ENCODE peak calls at places on chromosomes 1 and 21, in four cellular contexts. One of them, this sample, is unnamed.

GRCh38 chr1:80047791-80048190 is 1041.3 kb upstream of the ADGRL4 start:
- DNase-seq in A549: no peak
- DNase-seq in tibial nerve: no peak
- DNase-seq in IMR-90: peak
- DNase-seq in this sample: no peak

GRCh38 chr1:178620584-178621475 is 104.2 kb upstream of the RALGPS2 start:
- DNase-seq in A549: no peak
- DNase-seq in IMR-90: no peak
- DNase-seq in tibial nerve: no peak
- DNase-seq in this sample: no peak

GRCh38 chr1:25780318-25781129 is 19.5 kb upstream of the SELENON start:
- DNase-seq in IMR-90: peak
- DNase-seq in A549: no peak
- DNase-seq in tibial nerve: no peak
- DNase-seq in this sample: no peak

GRCh38 chr1:217343907-217344306 is 287.0 kb downstream of the GPATCH2 start:
- DNase-seq in A549: no peak
- DNase-seq in IMR-90: no peak
- DNase-seq in tibial nerve: no peak
- DNase-seq in this sample: no peak

GRCh38 chr1:196440711-196441110 is 167.5 kb downstream of the KCNT2 start:
- DNase-seq in A549: no peak
- DNase-seq in IMR-90: no peak
- DNase-seq in tibial nerve: no peak
- DNase-seq in this sample: no peak

GRCh38 chr1:68495968-68496679 is 758 bp downstream of the DEPDC1 start:
- DNase-seq in A549: peak
- DNase-seq in tibial nerve: no peak
- DNase-seq in IMR-90: no peak
- DNase-seq in this sample: no peak

GRCh38 chr1:16464917-16465625 is 24.5 kb downstream of the NECAP2 start:
- DNase-seq in tibial nerve: no peak
- DNase-seq in IMR-90: peak
- DNase-seq in A549: no peak
- DNase-seq in this sample: no peak

GRCh38 chr1:153441238-153441755 is 19.2 kb downstream of the S100A7 start:
- DNase-seq in IMR-90: no peak
- DNase-seq in tibial nerve: no peak
- DNase-seq in A549: no peak
- DNase-seq in this sample: no peak

GRCh38 chr1:204591473-204592090 is 75.4 kb downstream of the MDM4 start:
- DNase-seq in tibial nerve: no peak
- DNase-seq in A549: no peak
- DNase-seq in IMR-90: peak
- DNase-seq in this sample: no peak

GRCh38 chr1:202133016-202133415 is 10.3 kb downstream of the GPR37L1 start:
- DNase-seq in tibial nerve: peak
- DNase-seq in A549: no peak
- DNase-seq in IMR-90: no peak
- DNase-seq in this sample: no peak

GRCh38 chr21:28737671-28738279 is 254.9 kb downstream of the LTN1 start:
- DNase-seq in tibial nerve: no peak
- DNase-seq in IMR-90: peak
- DNase-seq in A549: no peak
- DNase-seq in this sample: no peak

GRCh38 chr1:14767075-14767474 is 168.6 kb downstream of the KAZN start:
- DNase-seq in A549: no peak
- DNase-seq in IMR-90: no peak
- DNase-seq in tibial nerve: no peak
- DNase-seq in this sample: no peak

GRCh38 chr1:98119793-98120192 is 199.0 kb upstream of the DPYD start:
- DNase-seq in A549: no peak
- DNase-seq in tibial nerve: no peak
- DNase-seq in IMR-90: peak
- DNase-seq in this sample: no peak

GRCh38 chr1:26664802-26665201 is 31.0 kb upstream of the ARID1A start:
- DNase-seq in A549: no peak
- DNase-seq in tibial nerve: no peak
- DNase-seq in IMR-90: no peak
- DNase-seq in this sample: no peak

GRCh38 chr1:150309758-150310495 is 11.4 kb upstream of the PRPF3 start:
- DNase-seq in A549: no peak
- DNase-seq in IMR-90: no peak
- DNase-seq in tibial nerve: no peak
- DNase-seq in this sample: no peak

GRCh38 chr1:211606327-211606913 is 27.5 kb upstream of the SLC30A1 start:
- DNase-seq in tibial nerve: no peak
- DNase-seq in IMR-90: no peak
- DNase-seq in A549: no peak
- DNase-seq in this sample: no peak
- TF ChIP-seq POLR2A in tibial nerve: no peak
- TF ChIP-seq POLR2A in IMR-90: no peak
- TF ChIP-seq POLR2A in A549: no peak
- TF ChIP-seq POLR2A in this sample: no peak

GRCh38 chr1:46334030-46334384 is 6.6 kb upstream of the NSUN4 start:
- DNase-seq in IMR-90: no peak
- DNase-seq in tibial nerve: no peak
- DNase-seq in A549: no peak
- DNase-seq in this sample: no peak

DNA sequence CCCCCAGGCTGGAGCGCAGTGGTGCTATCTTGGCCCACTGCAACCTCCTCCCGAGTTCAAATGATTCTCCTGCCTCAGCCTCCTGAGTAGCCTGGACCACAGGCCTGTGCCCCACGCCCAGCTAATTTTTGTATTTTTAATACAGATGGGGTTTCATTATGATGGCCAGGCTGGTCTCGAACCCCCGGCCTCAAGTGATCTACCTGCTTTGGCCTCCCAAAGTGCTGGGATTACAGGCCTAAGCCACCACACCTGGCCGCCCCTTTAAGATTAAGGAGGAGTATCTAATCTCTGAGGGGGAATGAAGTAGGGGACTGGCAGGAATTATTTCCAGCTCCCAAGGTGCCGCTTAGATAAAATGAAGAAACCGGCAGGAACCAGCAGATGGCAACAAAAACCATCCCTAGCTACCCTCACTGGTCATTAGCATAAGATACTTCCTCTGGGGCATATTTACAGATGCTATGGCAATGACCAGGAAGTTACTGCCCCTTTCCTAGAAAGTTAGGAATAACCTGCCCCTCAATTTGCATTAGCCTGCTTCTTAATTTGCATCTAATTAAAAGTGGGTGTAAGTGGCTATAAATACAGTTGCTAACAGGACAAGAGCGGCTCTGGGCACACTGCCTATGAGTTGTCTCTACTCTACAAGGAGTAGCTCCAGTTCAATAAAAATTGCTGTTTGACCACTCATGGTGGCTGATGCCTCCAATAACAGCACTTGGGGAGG is 7.1 kb upstream of the NSUN4 start:
- DNase-seq in tibial nerve: no peak
- DNase-seq in A549: peak
- DNase-seq in IMR-90: peak
- DNase-seq in this sample: no peak
- TF ChIP-seq CTCF in tibial nerve: no peak
- TF ChIP-seq CTCF in A549: peak
- TF ChIP-seq CTCF in IMR-90: peak
- TF ChIP-seq CTCF in this sample: no peak

GRCh38 chr1:37998089-37998808 is 7.1 kb downstream of the FHL3 start:
- DNase-seq in A549: no peak
- DNase-seq in tibial nerve: no peak
- DNase-seq in IMR-90: no peak
- DNase-seq in this sample: no peak

GRCh38 chr1:38000529-38001453 is 4.5 kb downstream of the FHL3 start:
- DNase-seq in A549: no peak
- DNase-seq in tibial nerve: peak
- DNase-seq in IMR-90: peak
- DNase-seq in this sample: no peak

GRCh38 chr1:37998913-37999433 is 6.3 kb downstream of the FHL3 start:
- DNase-seq in A549: no peak
- DNase-seq in tibial nerve: no peak
- DNase-seq in IMR-90: no peak
- DNase-seq in this sample: no peak

GRCh38 chr1:37999434-38000232 is 5.7 kb downstream of the FHL3 start:
- DNase-seq in A549: no peak
- DNase-seq in IMR-90: peak
- DNase-seq in tibial nerve: no peak
- DNase-seq in this sample: no peak

DNA sequence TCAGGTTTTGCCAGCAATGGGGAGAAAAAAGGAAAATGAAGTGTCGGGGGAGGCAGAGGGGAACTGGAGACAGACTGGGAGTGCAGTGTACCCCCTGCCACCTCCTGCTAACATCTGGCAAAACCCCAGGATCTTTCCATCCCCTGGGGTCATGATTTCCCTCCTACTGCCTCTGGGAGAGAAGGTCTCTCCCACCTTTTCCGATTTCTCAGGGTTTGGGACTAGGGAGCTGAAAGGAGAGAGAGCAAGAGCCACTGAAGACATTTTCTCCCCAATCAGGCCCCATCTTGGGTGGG is 5.1 kb downstream of the FHL3 start:
- DNase-seq in tibial nerve: no peak
- DNase-seq in A549: no peak
- DNase-seq in IMR-90: no peak
- DNase-seq in this sample: no peak
- H3K27ac ChIP-seq in tibial nerve: peak
- H3K27ac ChIP-seq in A549: peak
- H3K27ac ChIP-seq in IMR-90: peak
- H3K27ac ChIP-seq in this sample: peak

GRCh38 chr1:31627301-31627929 is 9.9 kb downstream of the HCRTR1 start:
- DNase-seq in IMR-90: no peak
- DNase-seq in A549: no peak
- DNase-seq in tibial nerve: no peak
- DNase-seq in this sample: no peak
- TF ChIP-seq POLR2A in IMR-90: no peak
- TF ChIP-seq POLR2A in A549: no peak
- TF ChIP-seq POLR2A in tibial nerve: no peak
- TF ChIP-seq POLR2A in this sample: no peak

DNA sequence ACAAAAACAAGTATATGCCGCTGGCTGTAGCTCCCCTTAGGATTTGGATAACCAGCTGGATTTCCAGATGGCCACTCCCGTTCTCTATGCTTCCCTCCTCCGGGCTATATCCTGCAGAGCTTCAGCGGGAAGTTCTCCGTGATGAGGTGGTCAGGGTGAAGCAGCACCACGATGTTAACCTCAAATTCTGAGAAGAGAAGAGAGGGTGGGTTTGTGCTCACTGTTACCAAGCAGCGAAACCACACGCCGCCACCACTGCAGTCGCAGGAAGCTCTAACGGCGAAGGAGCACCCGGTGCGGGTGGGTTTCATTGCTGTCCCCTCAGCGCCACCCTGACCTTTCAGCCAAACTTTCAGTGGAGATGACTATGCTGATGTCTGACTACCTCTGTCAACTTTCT is 41.7 kb downstream of the VPS26C start:
- DNase-seq in IMR-90: no peak
- DNase-seq in tibial nerve: no peak
- DNase-seq in A549: no peak
- DNase-seq in this sample: no peak
- TF ChIP-seq CTCF in IMR-90: no peak
- TF ChIP-seq CTCF in tibial nerve: no peak
- TF ChIP-seq CTCF in A549: no peak
- TF ChIP-seq CTCF in this sample: no peak

GRCh38 chr1:156673387-156674121 is 3.7 kb downstream of the NES start:
- DNase-seq in tibial nerve: no peak
- DNase-seq in IMR-90: peak
- DNase-seq in A549: no peak
- DNase-seq in this sample: no peak

GRCh38 chr1:156675715-156676311 is 1.4 kb downstream of the NES start:
- DNase-seq in A549: no peak
- DNase-seq in IMR-90: peak
- DNase-seq in tibial nerve: no peak
- DNase-seq in this sample: no peak

GRCh38 chr1:156676820-156677615 is at the start of gene NES:
- DNase-seq in A549: no peak
- DNase-seq in IMR-90: peak
- DNase-seq in tibial nerve: peak
- DNase-seq in this sample: no peak

GRCh38 chr1:156676450-156676819 is 772 bp downstream of the NES start:
- DNase-seq in A549: no peak
- DNase-seq in tibial nerve: no peak
- DNase-seq in IMR-90: no peak
- DNase-seq in this sample: no peak

DNA sequence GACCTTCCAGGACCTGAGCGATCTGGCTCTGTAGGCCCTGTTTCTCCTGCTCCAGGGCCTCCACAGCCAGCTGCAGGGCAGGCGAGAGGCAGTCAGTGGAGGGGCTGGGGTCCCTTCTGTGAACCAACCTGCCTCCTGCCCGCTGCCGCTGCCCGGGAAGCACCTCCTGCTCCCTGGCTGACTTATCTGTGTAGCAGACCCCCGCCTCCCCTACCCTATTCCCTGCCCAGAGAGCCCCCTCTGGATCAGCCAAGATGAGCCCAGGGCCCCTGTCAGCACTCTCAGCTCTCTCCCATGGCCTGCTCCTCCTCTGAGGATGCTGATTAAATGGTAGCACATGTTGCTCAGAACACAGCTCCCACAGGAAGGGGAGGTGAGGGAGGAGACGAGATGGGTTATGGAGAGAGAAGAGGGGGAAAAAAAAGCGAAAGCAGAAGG is 1.9 kb downstream of the NES start:
- DNase-seq in A549: no peak
- DNase-seq in tibial nerve: no peak
- DNase-seq in IMR-90: no peak
- DNase-seq in this sample: no peak
- H3K27ac ChIP-seq in A549: no peak
- H3K27ac ChIP-seq in tibial nerve: peak
- H3K27ac ChIP-seq in IMR-90: peak
- H3K27ac ChIP-seq in this sample: peak

GRCh38 chr1:185044981-185045792 is at the start of gene RNF2:
- DNase-seq in A549: peak
- DNase-seq in IMR-90: peak
- DNase-seq in tibial nerve: peak
- DNase-seq in this sample: peak
- TF ChIP-seq POLR2A in A549: peak
- TF ChIP-seq POLR2A in IMR-90: no peak
- TF ChIP-seq POLR2A in tibial nerve: no peak
- TF ChIP-seq POLR2A in this sample: no peak

This sample was measured in breast epithelium.